ENCODE peak calls at places on chromosome X, in six cellular contexts. T is sigmoid colon, L is endodermal cell, U is A673, D is astrocyte, I is pancreas. P is an unnamed sample.
A peak's percentile ranks its signal among the peaks of the same experiment; 100 is the strongest.

GRCh38 chrX:10502961-10503360 is 117.4 kb downstream of the MID1 start:
- DNase-seq in T (no peak), L (no peak), U (no peak), D (no peak), I (no peak), P (no peak)

GRCh38 chrX:32016195-32016594 is 944.4 kb upstream of the FTHL17 start:
- DNase-seq in T (no peak), L (no peak), U (no peak), D (no peak), I (no peak), P (no peak)

GRCh38 chrX:132488819-132489255 is at the start of gene MBNL3:
- DNase-seq in T (peak; percentile 64), L (peak; percentile 83), U (peak; percentile 76), D (peak; percentile 20), I (peak; percentile 75), P (peak; percentile 78)

GRCh38 chrX:18674417-18674787 is 2.5 kb upstream of the RS1 start:
- DNase-seq in T (peak; percentile 66), L (peak; percentile 67), U (no peak), D (no peak), I (peak; percentile 72), P (peak; percentile 58)

GRCh38 chrX:22234380-22234779 is 38.3 kb upstream of the CBLL2 start:
- DNase-seq in T (no peak), L (no peak), U (no peak), D (no peak), I (no peak), P (no peak)

GRCh38 chrX:69066021-69066757 is 99.1 kb downstream of the PJA1 start:
- DNase-seq in T (no peak), L (peak; percentile 27), U (no peak), D (no peak), I (peak; percentile 27), P (no peak)

GRCh38 chrX:104420907-104421306 is 145.1 kb upstream of the IL1RAPL2 start:
- DNase-seq in T (no peak), L (no peak), U (peak; percentile 54), D (no peak), I (no peak), P (no peak)

GRCh38 chrX:68416592-68416991 is 16.7 kb downstream of the OPHN1 start:
- DNase-seq in T (no peak), L (no peak), U (no peak), D (peak; percentile 56), I (no peak), P (no peak)

GRCh38 chrX:131830400-131831184 is 192.5 kb upstream of the STK26 start:
- DNase-seq in T (peak; percentile 82), L (peak; percentile 93), U (peak; percentile 92), D (peak; percentile 30), I (peak; percentile 82), P (no peak)

GRCh38 chrX:38880460-38880859 is 79.2 kb downstream of the MID1IP1 start:
- DNase-seq in T (no peak), L (no peak), U (no peak), D (peak; percentile 49), I (no peak), P (no peak)
- H3K4me1 ChIP-seq in T (no peaks in the 10 kb centered on the region), L (no peaks in the 10 kb centered on the region), U (no peaks in the 10 kb centered on the region), D (peaks cover 6% of the 10 kb centered on the region), I (peaks cover 5% of the 10 kb centered on the region), P (no peaks in the 10 kb centered on the region)

GRCh38 chrX:81120270-81120935 is 81.3 kb downstream of the HMGN5 start:
- DNase-seq in T (no peak), L (no peak), U (peak; percentile 24), D (no peak), I (no peak), P (no peak)
- H3K27ac ChIP-seq in T (peak overlapping the region; percentile 80), L (peak overlapping the region; percentile 7), U (peak overlapping the region; percentile 53), D (no peak overlapping the region), I (no peak overlapping the region), P (no peak overlapping the region)

DNA sequence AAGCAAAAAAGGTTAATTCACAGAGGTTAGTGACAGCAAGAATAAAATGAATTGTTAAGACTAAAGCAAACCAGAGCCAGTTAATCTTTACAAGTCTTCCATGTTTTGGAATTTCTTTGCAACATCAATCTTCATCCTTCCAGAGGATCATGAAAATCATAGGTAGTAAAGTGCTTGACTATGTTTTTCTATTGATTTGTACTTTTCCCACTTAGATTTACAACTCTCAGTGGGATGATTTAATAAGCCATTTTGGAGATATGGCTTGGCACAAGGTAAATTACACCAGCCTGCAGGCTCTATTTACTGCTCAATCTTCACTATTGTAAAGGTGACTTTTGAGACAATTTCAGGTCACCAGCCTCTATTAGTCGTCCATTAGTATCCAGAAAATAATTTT is 26.5 kb downstream of the MSL3 start:
- DNase-seq in T (no peak), L (no peak), U (no peak), D (no peak), I (no peak), P (no peak)
- TF ChIP-seq CTCF in T (no peak), L (no peak), U (no peak), D (no peak), I (no peak), P (no peak)

GRCh38 chrX:118231464-118231863 is 114.4 kb upstream of the WDR44 start:
- DNase-seq in T (no peak), L (no peak), U (no peak), D (peak; percentile 75), I (no peak), P (no peak)
- H3K4me1 ChIP-seq in T (no peaks in the 10 kb centered on the region), L (no peaks in the 10 kb centered on the region), U (no peaks in the 10 kb centered on the region), D (no peaks in the 10 kb centered on the region), I (no peaks in the 10 kb centered on the region), P (no peaks in the 10 kb centered on the region)

DNA sequence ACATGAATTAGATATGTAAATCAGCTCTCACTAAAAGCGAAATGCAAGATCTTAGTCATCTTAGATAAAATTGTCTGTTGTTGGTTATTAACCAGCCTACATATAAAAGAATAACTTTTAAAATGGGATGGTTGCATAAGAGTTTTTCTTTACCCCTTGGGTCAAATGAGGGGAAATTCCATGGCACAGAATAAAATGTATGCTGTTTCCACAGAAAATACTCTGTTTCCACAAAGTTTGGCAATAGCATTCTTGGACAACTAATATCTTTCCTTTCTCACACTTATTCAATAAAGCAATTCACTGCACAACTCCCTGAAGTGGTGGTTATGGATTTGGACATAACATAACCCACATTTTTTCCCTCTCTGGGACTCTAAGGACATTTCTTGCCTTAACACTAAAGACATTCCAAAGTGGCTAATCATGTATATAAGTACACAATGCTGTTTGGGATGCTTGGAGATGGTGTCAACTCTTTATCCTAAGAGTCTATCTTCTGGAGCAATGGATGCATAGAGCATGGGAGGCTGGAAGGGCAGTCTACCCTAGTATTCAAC is 51.7 kb upstream of the GPM6B start:
- DNase-seq in T (no peak), L (no peak), U (no peak), D (peak; percentile 36), I (no peak), P (no peak)
- H3K27ac ChIP-seq in T (no peak overlapping the region), L (no peak overlapping the region), U (no peak overlapping the region), D (no peak overlapping the region), I (no peak overlapping the region), P (no peak overlapping the region)

GRCh38 chrX:29231800-29232199 is 644.6 kb downstream of the IL1RAPL1 start:
- DNase-seq in T (no peak), L (no peak), U (peak; percentile 9), D (no peak), I (no peak), P (no peak)
- TF ChIP-seq CTCF in T (no peak), L (peak; percentile 69), U (peak; percentile 58), D (peak; percentile 23), I (no peak), P (peak; percentile 5)

GRCh38 chrX:65696613-65697012 is 29.2 kb downstream of the MSN start:
- DNase-seq in T (no peak), L (no peak), U (no peak), D (peak; percentile 57), I (no peak), P (no peak)

GRCh38 chrX:65702956-65703355 is 35.5 kb downstream of the MSN start:
- DNase-seq in T (no peak), L (no peak), U (no peak), D (no peak), I (no peak), P (no peak)

GRCh38 chrX:65695849-65696248 is 28.4 kb downstream of the MSN start:
- DNase-seq in T (no peak), L (no peak), U (no peak), D (no peak), I (no peak), P (no peak)

GRCh38 chrX:65697173-65697572 is 29.7 kb downstream of the MSN start:
- DNase-seq in T (no peak), L (no peak), U (peak; percentile 40), D (peak; percentile 80), I (no peak), P (no peak)

DNA sequence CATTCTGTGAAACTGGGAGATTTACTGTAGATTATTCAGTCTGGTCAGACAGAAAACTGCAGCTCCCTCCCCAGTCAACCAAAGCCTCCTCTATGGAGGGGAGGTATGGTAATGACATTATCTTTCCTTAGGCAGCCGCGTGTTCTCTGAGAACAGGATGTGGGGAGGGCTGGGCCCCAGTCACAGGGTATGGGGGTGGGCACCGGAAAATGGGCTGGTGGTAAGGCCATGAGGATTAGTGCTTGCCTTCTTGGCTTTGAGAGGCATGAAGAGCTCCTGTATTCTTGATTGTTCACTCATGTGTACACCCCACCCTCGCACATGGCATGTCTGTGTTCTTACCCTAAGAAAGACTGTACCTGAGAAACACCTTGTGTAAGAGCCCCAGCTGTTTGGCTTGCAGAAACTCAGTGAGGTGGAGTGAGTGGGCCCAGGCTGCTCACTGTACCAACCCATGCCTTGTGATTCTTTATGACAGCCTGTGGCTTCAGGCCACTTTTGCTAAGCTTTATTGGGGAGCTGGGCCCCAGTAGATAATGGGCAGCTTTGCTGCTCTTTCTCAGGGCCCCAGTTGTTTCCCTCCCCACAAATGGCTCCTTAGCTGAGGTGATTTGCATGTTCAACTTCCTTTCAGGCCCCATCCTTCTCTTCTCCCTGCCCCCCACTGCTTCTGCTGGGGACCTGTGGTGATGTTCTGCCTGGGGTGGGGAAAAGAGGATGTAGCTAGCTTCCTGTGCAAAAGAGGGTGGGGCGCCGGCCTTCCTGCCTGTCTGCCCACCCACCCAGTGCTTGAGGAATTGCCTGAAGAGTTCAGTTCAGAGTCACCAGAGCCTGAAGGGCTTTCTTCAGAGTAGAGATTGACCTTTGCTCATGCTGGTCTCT is 30.7 kb downstream of the MSN start:
- DNase-seq in T (no peak), L (no peak), U (peak; percentile 82), D (peak; percentile 27), I (no peak), P (peak; percentile 82)
- H3K4me1 ChIP-seq in T (peaks cover 60% of the 10 kb centered on the region), L (peaks cover 2% of the 10 kb centered on the region), U (peaks cover 51% of the 10 kb centered on the region), D (peaks cover 31% of the 10 kb centered on the region), I (no peaks in the 10 kb centered on the region), P (peaks cover 44% of the 10 kb centered on the region)

GRCh38 chrX:47484885-47485284 is 1.9 kb upstream of the ZNF41 start:
- DNase-seq in T (peak; percentile 11), L (no peak), U (no peak), D (no peak), I (no peak), P (no peak)
- H3K27ac ChIP-seq in T (no peak overlapping the region), L (no peak overlapping the region), U (no peak overlapping the region), D (no peak overlapping the region), I (no peak overlapping the region), P (no peak overlapping the region)

P was measured in upper lobe of right lung.